ENCODE peak calls at places on chromosomes 2 and 18, in seven cellular contexts. V, U, F, G, D, E and P are unnamed samples.
A peak's percentile ranks its signal among the peaks of the same experiment; 100 is the strongest.

GRCh38 chr2:105755895-105756294 is 11.2 kb downstream of the NCK2 start:
- DNase-seq in V (no peak), U (no peak), F (no peak), G (no peak), D (no peak), E (no peak), P (no peak)

GRCh38 chr2:119691651-119692245 is 12.7 kb downstream of the TMEM177 start:
- DNase-seq in V (no peak), U (peak; percentile 39), F (no peak), G (no peak), D (no peak), E (no peak), P (no peak)

GRCh38 chr2:119263656-119264055 is 40.0 kb downstream of the STEAP3 start:
- DNase-seq in V (no peak), U (peak; percentile 48), F (no peak), G (no peak), D (no peak), E (no peak), P (peak; percentile 35)

GRCh38 chr2:240346015-240346752 is 89.3 kb upstream of the GPC1 start:
- DNase-seq in V (no peak), U (no peak), F (peak; percentile 72), G (no peak), D (no peak), E (no peak), P (peak; percentile 52)

GRCh38 chr2:192243488-192243887 is 48.8 kb upstream of the TMEFF2 start:
- DNase-seq in V (no peak), U (no peak), F (no peak), G (no peak), D (no peak), E (no peak), P (no peak)

GRCh38 chr2:223050188-223050587 is 1.8 kb upstream of the KCNE4 start:
- DNase-seq in V (no peak), U (no peak), F (no peak), G (no peak), D (no peak), E (no peak), P (no peak)

GRCh38 chr2:176103634-176104337 is 3.3 kb upstream of the HOXD11 start:
- DNase-seq in V (no peak), U (peak; percentile 56), F (peak; percentile 76), G (no peak), D (no peak), E (no peak), P (no peak)

GRCh38 chr18:48310999-48311398 is 98.2 kb downstream of the ZBTB7C start:
- DNase-seq in V (no peak), U (no peak), F (no peak), G (no peak), D (no peak), E (no peak), P (no peak)

GRCh38 chr18:77054606-77055428 is 77.8 kb downstream of the MBP start:
- DNase-seq in V (peak; percentile 31), U (peak; percentile 86), F (peak; percentile 94), G (peak; percentile 63), D (peak; percentile 69), E (peak; percentile 95), P (peak; percentile 91)

GRCh38 chr2:201715459-201715858 is 17.0 kb upstream of the MPP4 start:
- DNase-seq in V (no peak), U (peak; percentile 55), F (no peak), G (no peak), D (no peak), E (no peak), P (no peak)

GRCh38 chr2:84894758-84895520 is 10.5 kb upstream of the TMSB10 start:
- DNase-seq in V (no peak), U (peak; percentile 48), F (no peak), G (no peak), D (no peak), E (no peak), P (no peak)

GRCh38 chr2:177281400-177282021 is 17.0 kb upstream of the NFE2L2 start:
- DNase-seq in V (no peak), U (no peak), F (no peak), G (no peak), D (no peak), E (no peak), P (peak; percentile 67)

GRCh38 chr2:177283871-177284270 is 19.3 kb upstream of the NFE2L2 start:
- DNase-seq in V (no peak), U (no peak), F (no peak), G (no peak), D (no peak), E (no peak), P (no peak)

GRCh38 chr2:177282787-177283533 is 18.4 kb upstream of the NFE2L2 start:
- DNase-seq in V (no peak), U (no peak), F (no peak), G (no peak), D (no peak), E (no peak), P (no peak)

GRCh38 chr2:177279847-177280246 is 15.3 kb upstream of the NFE2L2 start:
- DNase-seq in V (no peak), U (no peak), F (no peak), G (no peak), D (no peak), E (no peak), P (no peak)

GRCh38 chr2:177282101-177282573 is 17.6 kb upstream of the NFE2L2 start:
- DNase-seq in V (no peak), U (peak; percentile 54), F (no peak), G (no peak), D (no peak), E (no peak), P (no peak)
- H3K4me1 ChIP-seq in V (no peaks in the 10 kb centered on the region), U (peaks cover 33% of the 10 kb centered on the region), F (peaks cover 18% of the 10 kb centered on the region), G (no peaks in the 10 kb centered on the region), D (peaks cover 26% of the 10 kb centered on the region), E (no peaks in the 10 kb centered on the region), P (no peaks in the 10 kb centered on the region)

GRCh38 chr2:134178109-134178877 is 75.6 kb upstream of the MGAT5 start:
- DNase-seq in V (no peak), U (no peak), F (no peak), G (no peak), D (no peak), E (no peak), P (no peak)
- H3K4me1 ChIP-seq in V (peaks cover 8% of the 10 kb centered on the region), U (peaks cover 5% of the 10 kb centered on the region), F (no peaks in the 10 kb centered on the region), G (peaks cover 52% of the 10 kb centered on the region), D (peaks cover 14% of the 10 kb centered on the region), E (no peaks in the 10 kb centered on the region), P (peaks cover 9% of the 10 kb centered on the region)

DNA sequence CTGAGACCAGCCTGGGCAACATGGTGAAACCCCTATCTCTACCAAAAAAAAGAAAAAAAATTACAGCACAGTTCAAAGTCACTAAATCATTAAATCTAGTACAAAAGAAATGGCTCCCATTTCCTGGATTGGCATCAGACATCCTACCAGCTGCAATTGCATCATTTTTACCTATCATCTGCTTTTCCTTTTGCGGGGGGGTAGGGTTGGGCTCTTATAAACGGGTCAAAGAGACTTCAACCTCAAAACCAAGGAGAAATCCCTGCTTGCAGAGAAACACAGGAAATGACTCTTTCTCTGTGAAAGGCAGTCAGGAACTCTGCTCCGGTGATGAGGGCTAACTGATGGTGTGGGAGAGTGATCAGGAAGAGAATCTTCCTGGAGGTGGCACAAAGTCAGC is 45.3 kb upstream of the RFX8 start:
- DNase-seq in V (no peak), U (no peak), F (no peak), G (no peak), D (no peak), E (no peak), P (no peak)
- H3K4me1 ChIP-seq in V (no peaks in the 10 kb centered on the region), U (no peaks in the 10 kb centered on the region), F (peaks cover 3% of the 10 kb centered on the region), G (peaks cover 5% of the 10 kb centered on the region), D (peaks cover 13% of the 10 kb centered on the region), E (peaks cover 7% of the 10 kb centered on the region), P (peaks cover 13% of the 10 kb centered on the region)

GRCh38 chr18:227902-228301 is 39.9 kb downstream of the THOC1 start:
- DNase-seq in V (no peak), U (no peak), F (no peak), G (no peak), D (no peak), E (no peak), P (no peak)

GRCh38 chr18:231563-231962 is 36.3 kb downstream of the THOC1 start:
- DNase-seq in V (no peak), U (no peak), F (no peak), G (no peak), D (no peak), E (no peak), P (no peak)

DNA sequence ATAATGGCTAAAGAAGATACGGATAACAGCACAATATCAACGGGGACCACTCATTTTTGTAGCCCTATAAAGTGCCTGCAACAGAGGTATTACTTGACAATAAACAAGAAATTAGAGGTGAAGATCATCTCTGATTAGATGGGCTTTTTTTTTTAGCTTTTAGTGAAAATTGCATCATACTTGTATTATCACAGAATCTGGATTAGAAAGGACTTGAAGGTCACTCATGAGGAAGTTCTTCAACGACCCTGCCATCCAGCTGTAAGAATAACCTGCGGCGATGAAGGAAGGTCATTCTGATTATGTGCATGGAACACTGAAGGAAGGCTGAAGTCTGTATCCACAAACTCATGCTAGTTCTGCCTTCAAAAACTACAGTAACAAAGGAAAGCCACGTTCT is 40.5 kb downstream of the THOC1 start:
- DNase-seq in V (no peak), U (no peak), F (no peak), G (no peak), D (no peak), E (no peak), P (no peak)
- H3K4me1 ChIP-seq in V (no peaks in the 10 kb centered on the region), U (no peaks in the 10 kb centered on the region), F (no peaks in the 10 kb centered on the region), G (no peaks in the 10 kb centered on the region), D (no peaks in the 10 kb centered on the region), E (no peaks in the 10 kb centered on the region), P (no peaks in the 10 kb centered on the region)

GRCh38 chr2:96506907-96507240 is 1.7 kb upstream of the NEURL3 start:
- DNase-seq in V (no peak), U (no peak), F (no peak), G (no peak), D (no peak), E (no peak), P (no peak)

GRCh38 chr2:96506016-96506906 is 1.1 kb upstream of the NEURL3 start:
- DNase-seq in V (no peak), U (no peak), F (no peak), G (no peak), D (no peak), E (no peak), P (no peak)

GRCh38 chr2:96509114-96509846 is 4.1 kb upstream of the NEURL3 start:
- DNase-seq in V (peak; percentile 80), U (peak; percentile 99), F (peak; percentile 96), G (no peak), D (peak; percentile 53), E (no peak), P (peak; percentile 93)

GRCh38 chr2:96508521-96509113 is 3.5 kb upstream of the NEURL3 start:
- DNase-seq in V (no peak), U (no peak), F (peak; percentile 72), G (no peak), D (no peak), E (no peak), P (no peak)

GRCh38 chr2:96507957-96508520 is 2.9 kb upstream of the NEURL3 start:
- DNase-seq in V (peak; percentile 76), U (peak; percentile 94), F (peak; percentile 89), G (peak; percentile 89), D (no peak), E (no peak), P (peak; percentile 89)
- H3K4me1 ChIP-seq in V (peaks cover 3% of the 10 kb centered on the region), U (no peaks in the 10 kb centered on the region), F (peaks cover 41% of the 10 kb centered on the region), G (peaks cover 11% of the 10 kb centered on the region), D (peaks cover 15% of the 10 kb centered on the region), E (peaks cover 51% of the 10 kb centered on the region), P (peaks cover 21% of the 10 kb centered on the region)